ENCODE peak calls at places on chromosomes 4 and X, in four cellular contexts. O is left ventricle myocardium inferior; R is effector memory CD4-positive, alpha-beta T cell; N is CD8-positive, alpha-beta memory T cell. Y is an unnamed sample. For H3K4me1, the result is how much of the 10 kb centered on the place peaks cover.

GRCh38 chr4:32196950-32197688 is 1477.0 kb downstream of the PCDH7 start:
- DNase-seq in O (no peak), R (no peak), N (no peak), Y (no peak)

GRCh38 chr4:1029536-1029935 is 18.1 kb downstream of the FGFRL1 start:
- DNase-seq in O (no peak), R (no peak), N (no peak), Y (no peak)

GRCh38 chr4:121156822-121157769 is 7.0 kb downstream of the TNIP3 start:
- DNase-seq in O (peak), R (peak), N (peak), Y (peak)

GRCh38 chrX:153370293-153371055 is 30.7 kb downstream of the PNMA6E start:
- DNase-seq in O (no peak), R (no peak), N (no peak), Y (no peak)

GRCh38 chr4:93719552-93719951 is 109.0 kb upstream of the ATOH1 start:
- DNase-seq in O (no peak), R (no peak), N (no peak), Y (no peak)

GRCh38 chr4:16205298-16206164 is 20.7 kb downstream of the TAPT1 start:
- DNase-seq in O (no peak), R (no peak), N (no peak), Y (no peak)

GRCh38 chr4:43882470-43882869 is 566.1 kb downstream of the KCTD8 start:
- DNase-seq in O (no peak), R (no peak), N (no peak), Y (no peak)

GRCh38 chr4:25654971-25655963 is at the start of gene SLC34A2:
- DNase-seq in O (no peak), R (no peak), N (no peak), Y (no peak)

GRCh38 chr4:168129046-168129772 is 36.9 kb downstream of the ANXA10 start:
- DNase-seq in O (no peak), R (no peak), N (no peak), Y (no peak)

GRCh38 chrX:17361620-17362019 is 13.4 kb upstream of the NHS start:
- DNase-seq in O (no peak), R (no peak), N (no peak), Y (no peak)

GRCh38 chr4:104747635-104748034 is 252.9 kb upstream of the CXXC4 start:
- DNase-seq in O (no peak), R (no peak), N (no peak), Y (no peak)

GRCh38 chr4:36332023-36332781 is 50.8 kb downstream of the DTHD1 start:
- DNase-seq in O (no peak), R (no peak), N (no peak), Y (no peak)

GRCh38 chr4:17639136-17639535 is 24.7 kb downstream of the MED28 start:
- DNase-seq in O (no peak), R (no peak), N (no peak), Y (no peak)

GRCh38 chr4:89254847-89255246 is 52.8 kb downstream of the GPRIN3 start:
- DNase-seq in O (no peak), R (peak), N (peak), Y (peak)

GRCh38 chr4:95106408-95106928 is 348.7 kb downstream of the BMPR1B start:
- DNase-seq in O (no peak), R (no peak), N (no peak), Y (no peak)

GRCh38 chrX:102339312-102340298 is 92.6 kb downstream of the NXF2 start:
- DNase-seq in O (no peak), R (no peak), N (no peak), Y (no peak)

GRCh38 chr4:111464251-111465045 is 680.8 kb upstream of the FAM241A start:
- DNase-seq in O (no peak), R (no peak), N (no peak), Y (no peak)

GRCh38 chr4:108166441-108167315 is 2.1 kb downstream of the LEF1 start:
- DNase-seq in O (no peak), R (no peak), N (peak), Y (peak)

GRCh38 chrX:56563231-56564116 is at the start of gene UBQLN2:
- DNase-seq in O (peak), R (peak), N (peak), Y (peak)

GRCh38 chr4:165384608-165385007 is 5.8 kb downstream of the CPE start:
- DNase-seq in O (no peak), R (no peak), N (no peak), Y (no peak)

GRCh38 chr4:81213671-81214070 is 1.4 kb downstream of the PRKG2 start:
- DNase-seq in O (no peak), R (no peak), N (no peak), Y (no peak)

GRCh38 chr4:81215219-81215892 is at the start of gene PRKG2:
- DNase-seq in O (no peak), R (no peak), N (no peak), Y (no peak)

GRCh38 chr4:81214144-81214517 is 891 bp downstream of the PRKG2 start:
- DNase-seq in O (no peak), R (no peak), N (no peak), Y (peak)

GRCh38 chr4:81214518-81215218 is 354 bp downstream of the PRKG2 start:
- DNase-seq in O (no peak), R (no peak), N (no peak), Y (peak)

DNA sequence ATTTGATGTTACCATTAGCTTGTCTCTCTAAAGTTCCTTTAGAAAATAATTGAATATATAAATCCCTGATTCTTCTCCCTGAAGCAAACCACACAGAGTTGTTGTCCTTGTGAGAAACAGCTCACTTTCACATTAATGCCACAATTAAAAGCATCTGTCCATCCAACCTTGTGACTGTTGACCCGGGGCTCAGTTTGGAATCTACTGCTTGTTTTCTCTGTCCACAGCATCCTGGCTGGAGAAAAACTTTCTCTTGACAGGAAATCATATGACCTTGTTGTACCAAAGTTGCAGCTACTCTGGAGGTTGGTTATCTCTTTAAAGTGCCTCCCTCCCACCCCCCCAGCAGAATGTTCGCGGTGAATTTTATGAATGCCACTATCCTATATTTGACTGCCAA is 3.1 kb downstream of the PRKG2 start:
- DNase-seq in O (no peak), R (no peak), N (no peak), Y (no peak)
- H3K4me3 ChIP-seq in O (no peak), R (no peak), N (no peak), Y (no peak)

GRCh38 chr4:55948726-55949479 is at the start of gene CEP135:
- DNase-seq in O (peak), R (peak), N (peak), Y (peak)

GRCh38 chr4:55951191-55951922 is 2.6 kb downstream of the CEP135 start:
- DNase-seq in O (no peak), R (no peak), N (no peak), Y (no peak)

GRCh38 chr4:55949480-55949802 is 696 bp downstream of the CEP135 start:
- DNase-seq in O (no peak), R (no peak), N (no peak), Y (no peak)

GRCh38 chr4:55947912-55948725 is 626 bp upstream of the CEP135 start:
- DNase-seq in O (no peak), R (peak), N (peak), Y (peak)

GRCh38 chr4:55947254-55947882 is 1.4 kb upstream of the CEP135 start:
- DNase-seq in O (no peak), R (no peak), N (no peak), Y (no peak)
- H3K27ac ChIP-seq in O (peak), R (peak), N (peak), Y (peak)

GRCh38 chr4:128521634-128522253 is 234.1 kb upstream of the PGRMC2 start:
- DNase-seq in O (no peak), R (no peak), N (no peak), Y (no peak)
- H3K4me1 ChIP-seq in O (half or more), R (under half), N (under half), Y (under half)

GRCh38 chr4:73133784-73134183 is 64.3 kb upstream of the COX18 start:
- DNase-seq in O (no peak), R (no peak), N (no peak), Y (no peak)
- H3K4me3 ChIP-seq in O (no peak), R (no peak), N (no peak), Y (no peak)

DNA sequence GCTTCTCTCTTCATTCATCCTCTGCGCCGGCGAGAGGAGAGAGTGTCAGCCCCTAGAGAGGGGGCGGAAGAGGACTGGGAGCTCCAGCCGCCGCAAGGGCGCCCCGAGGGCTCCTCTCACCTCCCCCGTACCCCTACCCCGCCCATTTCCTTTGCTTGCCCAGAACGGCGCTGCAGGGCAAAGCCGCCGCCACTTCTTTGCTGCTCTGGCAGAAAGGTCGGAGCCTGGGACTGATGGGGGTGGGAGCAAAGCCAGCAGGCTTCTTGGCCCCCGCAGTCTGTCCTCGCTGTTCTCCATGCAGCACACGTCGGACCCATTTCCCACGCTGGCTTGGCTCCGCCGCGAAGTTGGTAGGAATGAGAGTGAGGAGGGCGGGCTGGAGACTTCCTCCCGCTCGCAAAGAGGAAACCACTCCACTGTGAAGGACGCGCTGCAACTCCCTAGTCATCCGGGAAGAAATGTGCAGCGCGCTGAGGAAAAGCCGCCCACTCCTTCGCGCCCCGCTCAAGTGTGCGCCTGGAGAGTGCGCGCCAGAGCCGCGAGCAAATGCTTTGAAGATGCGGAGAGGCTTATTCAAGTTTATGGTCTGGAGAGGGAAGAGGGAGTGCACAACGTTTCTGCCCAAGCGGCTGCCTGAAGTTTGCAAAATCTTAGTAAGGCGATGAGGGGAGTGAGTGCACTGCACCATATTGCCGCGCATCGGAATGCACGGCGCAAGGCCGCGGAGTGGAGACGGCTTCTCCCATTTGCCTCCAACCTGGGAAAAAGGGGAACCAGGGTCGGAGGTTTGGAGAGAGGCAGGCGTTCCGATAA is 2.8 kb upstream of the PCDH7 start:
- DNase-seq in O (peak), R (no peak), N (no peak), Y (no peak)
- H3K27ac ChIP-seq in O (peak), R (no peak), N (no peak), Y (no peak)

DNA sequence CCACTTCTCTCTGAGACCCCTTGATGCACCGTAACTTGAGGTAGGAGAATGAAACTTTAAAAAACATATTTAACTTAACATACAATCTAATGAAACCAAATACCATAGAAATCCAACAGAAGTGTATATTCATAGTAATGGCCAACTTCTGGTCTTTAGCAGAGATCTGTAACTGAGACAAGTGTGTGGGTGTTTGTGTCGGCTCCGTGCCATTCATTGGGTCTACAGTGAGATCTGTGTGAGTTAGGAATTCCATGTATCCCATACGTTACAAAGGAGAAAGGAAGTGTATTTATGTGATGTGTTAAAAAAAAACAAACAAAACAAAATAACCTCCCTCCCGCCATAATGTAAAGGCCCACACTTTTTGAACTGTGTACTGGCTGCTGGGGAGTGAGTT is 348.0 kb upstream of the NR3C2 start:
- DNase-seq in O (no peak), R (no peak), N (no peak), Y (no peak)
- H3K4me1 ChIP-seq in O (under half), R (under half), N (under half), Y (under half)

GRCh38 chr4:37827802-37828321 is 1.4 kb downstream of the PGM2 start:
- DNase-seq in O (no peak), R (no peak), N (no peak), Y (no peak)
- H3K4me3 ChIP-seq in O (peak), R (peak), N (peak), Y (peak)

DNA sequence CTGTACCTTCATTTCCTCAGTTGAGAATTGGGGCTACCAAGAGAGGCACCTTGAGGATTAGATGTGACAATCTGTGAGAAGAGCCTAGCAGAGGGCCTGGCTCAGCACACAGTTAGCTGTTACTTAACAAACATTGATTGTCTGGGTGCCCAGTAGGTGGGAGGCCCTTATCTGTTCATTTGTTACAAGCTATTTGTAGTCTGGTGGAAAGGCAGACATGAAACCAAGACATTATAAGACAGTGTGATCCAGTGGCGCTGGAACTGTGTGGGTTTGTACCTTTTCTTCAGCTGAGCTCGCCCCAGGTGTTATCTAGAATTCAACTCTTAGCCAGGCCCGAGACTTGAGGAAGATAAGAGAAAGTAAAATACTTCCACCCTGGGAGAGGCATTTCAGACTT is 16.9 kb downstream of the AKAP4 start:
- DNase-seq in O (no peak), R (no peak), N (no peak), Y (no peak)
- H3K27ac ChIP-seq in O (no peak), R (no peak), N (no peak), Y (no peak)